ENCODE peak calls at places on chromosomes 1 and 21, in ten cellular contexts. One of them, this sample, is unnamed.

GRCh38 chr1:163747855-163748254 is 426.1 kb downstream of the NUF2 start:
- DNase-seq in ascending aorta: no peak
- DNase-seq in right atrium auricular region: no peak
- DNase-seq in dorsolateral prefrontal cortex: no peak
- DNase-seq in heart left ventricle: no peak
- DNase-seq in GM23338: peak; percentile 8
- DNase-seq in neural progenitor cell: peak; percentile 23
- DNase-seq in right lobe of liver: no peak
- DNase-seq in endothelial cell of umbilical vein: no peak
- DNase-seq in MM.1S: no peak
- DNase-seq in this sample: no peak

GRCh38 chr1:61271412-61271789 is 189.0 kb downstream of the NFIA start:
- DNase-seq in GM23338: no peak
- DNase-seq in right atrium auricular region: no peak
- DNase-seq in endothelial cell of umbilical vein: no peak
- DNase-seq in dorsolateral prefrontal cortex: no peak
- DNase-seq in MM.1S: no peak
- DNase-seq in heart left ventricle: no peak
- DNase-seq in neural progenitor cell: peak; percentile 28
- DNase-seq in ascending aorta: no peak
- DNase-seq in right lobe of liver: no peak
- DNase-seq in this sample: no peak

GRCh38 chr1:39102537-39103320 is 76.6 kb downstream of the NDUFS5 start:
- DNase-seq in endothelial cell of umbilical vein: peak; percentile 74
- DNase-seq in dorsolateral prefrontal cortex: no peak
- DNase-seq in GM23338: peak; percentile 87
- DNase-seq in MM.1S: peak; percentile 66
- DNase-seq in right atrium auricular region: no peak
- DNase-seq in neural progenitor cell: peak; percentile 80
- DNase-seq in heart left ventricle: peak; percentile 42
- DNase-seq in ascending aorta: no peak
- DNase-seq in right lobe of liver: no peak
- DNase-seq in this sample: no peak

GRCh38 chr1:155192346-155193274 is 15.1 kb downstream of the THBS3 start:
- DNase-seq in ascending aorta: no peak
- DNase-seq in heart left ventricle: no peak
- DNase-seq in right atrium auricular region: no peak
- DNase-seq in right lobe of liver: peak; percentile 53
- DNase-seq in endothelial cell of umbilical vein: no peak
- DNase-seq in dorsolateral prefrontal cortex: no peak
- DNase-seq in MM.1S: no peak
- DNase-seq in GM23338: peak; percentile 90
- DNase-seq in neural progenitor cell: peak; percentile 60
- DNase-seq in this sample: no peak

GRCh38 chr1:11918779-11919519 is 7.3 kb downstream of the KIAA2013 start:
- DNase-seq in endothelial cell of umbilical vein: no peak
- DNase-seq in GM23338: no peak
- DNase-seq in MM.1S: no peak
- DNase-seq in neural progenitor cell: no peak
- DNase-seq in right atrium auricular region: peak; percentile 84
- DNase-seq in heart left ventricle: peak; percentile 79
- DNase-seq in right lobe of liver: no peak
- DNase-seq in ascending aorta: peak; percentile 68
- DNase-seq in dorsolateral prefrontal cortex: peak; percentile 58
- DNase-seq in this sample: peak; percentile 74

GRCh38 chr1:201476670-201477344 is 7.8 kb upstream of the PHLDA3 start:
- DNase-seq in GM23338: no peak
- DNase-seq in MM.1S: peak; percentile 23
- DNase-seq in dorsolateral prefrontal cortex: no peak
- DNase-seq in right atrium auricular region: no peak
- DNase-seq in endothelial cell of umbilical vein: no peak
- DNase-seq in heart left ventricle: no peak
- DNase-seq in ascending aorta: no peak
- DNase-seq in neural progenitor cell: no peak
- DNase-seq in right lobe of liver: no peak
- DNase-seq in this sample: no peak

GRCh38 chr1:3598051-3598471 is 13.2 kb downstream of the MEGF6 start:
- DNase-seq in heart left ventricle: peak; percentile 64
- DNase-seq in MM.1S: no peak
- DNase-seq in neural progenitor cell: peak; percentile 36
- DNase-seq in ascending aorta: no peak
- DNase-seq in right atrium auricular region: no peak
- DNase-seq in GM23338: peak; percentile 34
- DNase-seq in dorsolateral prefrontal cortex: no peak
- DNase-seq in right lobe of liver: no peak
- DNase-seq in endothelial cell of umbilical vein: peak; percentile 19
- DNase-seq in this sample: no peak

GRCh38 chr1:106678661-106679060 is 377.8 kb upstream of the PRMT6 start:
- DNase-seq in ascending aorta: no peak
- DNase-seq in dorsolateral prefrontal cortex: no peak
- DNase-seq in right atrium auricular region: no peak
- DNase-seq in neural progenitor cell: no peak
- DNase-seq in MM.1S: no peak
- DNase-seq in heart left ventricle: no peak
- DNase-seq in GM23338: no peak
- DNase-seq in endothelial cell of umbilical vein: no peak
- DNase-seq in right lobe of liver: no peak
- DNase-seq in this sample: no peak

GRCh38 chr1:169572184-169572583 is 14.1 kb downstream of the F5 start:
- DNase-seq in right atrium auricular region: no peak
- DNase-seq in dorsolateral prefrontal cortex: no peak
- DNase-seq in endothelial cell of umbilical vein: peak; percentile 5
- DNase-seq in GM23338: peak; percentile 28
- DNase-seq in heart left ventricle: no peak
- DNase-seq in MM.1S: no peak
- DNase-seq in ascending aorta: no peak
- DNase-seq in right lobe of liver: no peak
- DNase-seq in neural progenitor cell: no peak
- DNase-seq in this sample: no peak

GRCh38 chr1:25017436-25018109 is 87.5 kb upstream of the RUNX3 start:
- DNase-seq in endothelial cell of umbilical vein: no peak
- DNase-seq in GM23338: peak; percentile 35
- DNase-seq in dorsolateral prefrontal cortex: no peak
- DNase-seq in ascending aorta: no peak
- DNase-seq in MM.1S: no peak
- DNase-seq in right lobe of liver: no peak
- DNase-seq in neural progenitor cell: peak; percentile 54
- DNase-seq in heart left ventricle: no peak
- DNase-seq in right atrium auricular region: no peak
- DNase-seq in this sample: no peak

GRCh38 chr21:36325373-36326010 is 5.5 kb downstream of the MORC3 start:
- DNase-seq in right lobe of liver: no peak
- DNase-seq in MM.1S: no peak
- DNase-seq in dorsolateral prefrontal cortex: no peak
- DNase-seq in endothelial cell of umbilical vein: no peak
- DNase-seq in ascending aorta: no peak
- DNase-seq in right atrium auricular region: peak; percentile 30
- DNase-seq in heart left ventricle: no peak
- DNase-seq in neural progenitor cell: no peak
- DNase-seq in GM23338: no peak
- DNase-seq in this sample: no peak

GRCh38 chr1:26412180-26412840 is 1.7 kb downstream of the LIN28A start:
- DNase-seq in right lobe of liver: no peak
- DNase-seq in ascending aorta: no peak
- DNase-seq in dorsolateral prefrontal cortex: no peak
- DNase-seq in MM.1S: no peak
- DNase-seq in right atrium auricular region: no peak
- DNase-seq in heart left ventricle: no peak
- DNase-seq in GM23338: peak; percentile 97
- DNase-seq in neural progenitor cell: peak; percentile 94
- DNase-seq in endothelial cell of umbilical vein: no peak
- DNase-seq in this sample: no peak

GRCh38 chr1:152000989-152001630 is 7.5 kb upstream of the S100A10 start:
- DNase-seq in right lobe of liver: no peak
- DNase-seq in ascending aorta: no peak
- DNase-seq in heart left ventricle: no peak
- DNase-seq in MM.1S: no peak
- DNase-seq in dorsolateral prefrontal cortex: no peak
- DNase-seq in neural progenitor cell: no peak
- DNase-seq in endothelial cell of umbilical vein: no peak
- DNase-seq in GM23338: no peak
- DNase-seq in right atrium auricular region: no peak
- DNase-seq in this sample: no peak

GRCh38 chr1:170967042-170967910 is 31.9 kb downstream of the MROH9 start:
- DNase-seq in ascending aorta: no peak
- DNase-seq in MM.1S: peak; percentile 62
- DNase-seq in heart left ventricle: peak; percentile 6
- DNase-seq in GM23338: peak; percentile 78
- DNase-seq in dorsolateral prefrontal cortex: no peak
- DNase-seq in right atrium auricular region: no peak
- DNase-seq in neural progenitor cell: peak; percentile 63
- DNase-seq in right lobe of liver: no peak
- DNase-seq in endothelial cell of umbilical vein: peak; percentile 45
- DNase-seq in this sample: no peak

GRCh38 chr1:118535901-118536300 is 350.9 kb upstream of the SPAG17 start:
- DNase-seq in neural progenitor cell: no peak
- DNase-seq in heart left ventricle: no peak
- DNase-seq in dorsolateral prefrontal cortex: no peak
- DNase-seq in MM.1S: no peak
- DNase-seq in endothelial cell of umbilical vein: no peak
- DNase-seq in GM23338: no peak
- DNase-seq in ascending aorta: no peak
- DNase-seq in right atrium auricular region: no peak
- DNase-seq in right lobe of liver: no peak
- DNase-seq in this sample: no peak

GRCh38 chr1:67211589-67212563 is 45.6 kb downstream of the IL23R start:
- DNase-seq in right lobe of liver: no peak
- DNase-seq in neural progenitor cell: peak; percentile 49
- DNase-seq in GM23338: peak; percentile 74
- DNase-seq in right atrium auricular region: no peak
- DNase-seq in dorsolateral prefrontal cortex: no peak
- DNase-seq in ascending aorta: no peak
- DNase-seq in MM.1S: peak; percentile 48
- DNase-seq in endothelial cell of umbilical vein: peak; percentile 32
- DNase-seq in heart left ventricle: no peak
- DNase-seq in this sample: no peak

GRCh38 chr1:100075773-100076172 is 57.0 kb downstream of the SASS6 start:
- DNase-seq in neural progenitor cell: no peak
- DNase-seq in endothelial cell of umbilical vein: no peak
- DNase-seq in MM.1S: no peak
- DNase-seq in right lobe of liver: no peak
- DNase-seq in GM23338: no peak
- DNase-seq in dorsolateral prefrontal cortex: no peak
- DNase-seq in heart left ventricle: no peak
- DNase-seq in right atrium auricular region: no peak
- DNase-seq in ascending aorta: no peak
- DNase-seq in this sample: no peak

GRCh38 chr1:76278711-76279386 is 204.3 kb downstream of the ST6GALNAC3 start:
- DNase-seq in dorsolateral prefrontal cortex: no peak
- DNase-seq in neural progenitor cell: peak; percentile 26
- DNase-seq in MM.1S: no peak
- DNase-seq in right lobe of liver: no peak
- DNase-seq in endothelial cell of umbilical vein: no peak
- DNase-seq in GM23338: no peak
- DNase-seq in right atrium auricular region: no peak
- DNase-seq in heart left ventricle: no peak
- DNase-seq in ascending aorta: no peak
- DNase-seq in this sample: no peak

GRCh38 chr1:218996362-218996761 is 177.3 kb upstream of the LYPLAL1 start:
- DNase-seq in neural progenitor cell: no peak
- DNase-seq in heart left ventricle: no peak
- DNase-seq in ascending aorta: no peak
- DNase-seq in endothelial cell of umbilical vein: peak; percentile 26
- DNase-seq in GM23338: no peak
- DNase-seq in MM.1S: no peak
- DNase-seq in right lobe of liver: no peak
- DNase-seq in right atrium auricular region: no peak
- DNase-seq in dorsolateral prefrontal cortex: no peak
- DNase-seq in this sample: no peak
- TF ChIP-seq CTCF in neural progenitor cell: peak; percentile 7
- TF ChIP-seq CTCF in heart left ventricle: peak; percentile 17
- TF ChIP-seq CTCF in ascending aorta: no peak
- TF ChIP-seq CTCF in endothelial cell of umbilical vein: peak; percentile 23
- TF ChIP-seq CTCF in GM23338: no peak
- TF ChIP-seq CTCF in MM.1S: no peak
- TF ChIP-seq CTCF in right lobe of liver: peak; percentile 25
- TF ChIP-seq CTCF in right atrium auricular region: peak; percentile 15
- TF ChIP-seq CTCF in dorsolateral prefrontal cortex: no peak
- TF ChIP-seq CTCF in this sample: no peak

GRCh38 chr1:203036537-203036936 is 10.2 kb downstream of the PPFIA4 start:
- DNase-seq in MM.1S: no peak
- DNase-seq in dorsolateral prefrontal cortex: no peak
- DNase-seq in GM23338: no peak
- DNase-seq in right lobe of liver: no peak
- DNase-seq in ascending aorta: no peak
- DNase-seq in right atrium auricular region: peak; percentile 36
- DNase-seq in neural progenitor cell: no peak
- DNase-seq in heart left ventricle: no peak
- DNase-seq in endothelial cell of umbilical vein: no peak
- DNase-seq in this sample: no peak
- H3K27ac ChIP-seq in MM.1S: no peak overlapping the region
- H3K27ac ChIP-seq in dorsolateral prefrontal cortex: no peak overlapping the region
- H3K27ac ChIP-seq in GM23338: no peak overlapping the region
- H3K27ac ChIP-seq in right lobe of liver: no peak overlapping the region
- H3K27ac ChIP-seq in ascending aorta: peak overlapping the region; percentile 92
- H3K27ac ChIP-seq in right atrium auricular region: peak overlapping the region; percentile 81
- H3K27ac ChIP-seq in neural progenitor cell: no peak overlapping the region
- H3K27ac ChIP-seq in heart left ventricle: peak overlapping the region; percentile 74
- H3K27ac ChIP-seq in endothelial cell of umbilical vein: no peak overlapping the region
- H3K27ac ChIP-seq in this sample: peak overlapping the region; percentile 95

DNA sequence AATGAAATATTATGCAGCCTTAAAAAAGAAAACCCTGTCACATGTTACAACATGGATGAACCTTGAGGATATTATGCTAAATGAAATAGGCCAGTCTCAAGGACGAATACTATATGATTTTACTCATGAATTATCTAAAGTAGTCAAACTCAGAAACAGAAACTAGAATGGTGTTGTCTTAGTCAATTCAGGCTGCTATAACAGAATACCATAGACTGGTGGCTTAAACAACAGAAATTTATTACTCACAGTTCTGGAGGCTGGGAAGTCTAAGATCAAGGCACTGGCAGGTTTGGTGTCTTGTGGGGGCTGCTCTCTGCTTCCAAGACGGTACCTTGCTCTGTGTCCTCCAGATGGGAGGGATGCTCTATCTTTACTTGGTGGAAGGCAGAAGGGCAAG is 113.8 kb upstream of the DNAH14 start:
- DNase-seq in GM23338: no peak
- DNase-seq in endothelial cell of umbilical vein: no peak
- DNase-seq in heart left ventricle: no peak
- DNase-seq in MM.1S: no peak
- DNase-seq in right atrium auricular region: no peak
- DNase-seq in right lobe of liver: no peak
- DNase-seq in ascending aorta: no peak
- DNase-seq in dorsolateral prefrontal cortex: no peak
- DNase-seq in neural progenitor cell: no peak
- DNase-seq in this sample: no peak
- TF ChIP-seq CTCF in GM23338: no peak
- TF ChIP-seq CTCF in endothelial cell of umbilical vein: no peak
- TF ChIP-seq CTCF in heart left ventricle: no peak
- TF ChIP-seq CTCF in MM.1S: no peak
- TF ChIP-seq CTCF in right atrium auricular region: no peak
- TF ChIP-seq CTCF in right lobe of liver: no peak
- TF ChIP-seq CTCF in ascending aorta: no peak
- TF ChIP-seq CTCF in dorsolateral prefrontal cortex: no peak
- TF ChIP-seq CTCF in neural progenitor cell: no peak
- TF ChIP-seq CTCF in this sample: no peak

DNA sequence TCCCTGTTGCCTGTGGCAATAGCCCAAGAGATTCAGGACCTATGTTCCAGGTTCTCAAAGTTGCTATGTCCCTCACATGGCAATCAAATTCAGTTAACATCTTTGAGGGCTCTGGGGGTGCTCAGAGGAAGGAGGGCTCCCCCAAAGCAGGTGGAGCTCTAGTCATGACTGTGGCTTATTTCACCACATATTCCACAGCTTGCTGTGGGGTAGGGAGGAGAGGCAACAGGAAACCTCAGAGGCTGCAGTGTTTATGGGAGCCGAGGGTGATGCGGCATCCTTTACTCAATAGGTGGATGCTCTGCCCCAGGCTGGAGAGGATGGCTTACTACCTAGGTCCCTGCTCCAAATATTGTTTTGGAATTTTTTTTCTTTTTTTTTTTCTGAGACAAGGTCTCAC is 1.2 kb upstream of the MKNK1 start:
- DNase-seq in GM23338: no peak
- DNase-seq in endothelial cell of umbilical vein: no peak
- DNase-seq in right lobe of liver: no peak
- DNase-seq in right atrium auricular region: no peak
- DNase-seq in MM.1S: no peak
- DNase-seq in dorsolateral prefrontal cortex: no peak
- DNase-seq in neural progenitor cell: no peak
- DNase-seq in heart left ventricle: no peak
- DNase-seq in ascending aorta: no peak
- DNase-seq in this sample: no peak
- H3K27ac ChIP-seq in GM23338: no peak overlapping the region
- H3K27ac ChIP-seq in endothelial cell of umbilical vein: no peak overlapping the region
- H3K27ac ChIP-seq in right lobe of liver: no peak overlapping the region
- H3K27ac ChIP-seq in right atrium auricular region: no peak overlapping the region
- H3K27ac ChIP-seq in MM.1S: no peak overlapping the region
- H3K27ac ChIP-seq in dorsolateral prefrontal cortex: no peak overlapping the region
- H3K27ac ChIP-seq in neural progenitor cell: no peak overlapping the region
- H3K27ac ChIP-seq in heart left ventricle: no peak overlapping the region
- H3K27ac ChIP-seq in ascending aorta: no peak overlapping the region
- H3K27ac ChIP-seq in this sample: no peak overlapping the region